ENCODE peak calls at places on chromosomes 12 and 14, in four cellular contexts. One of them, this sample, is unnamed.

GRCh38 chr12:43816168-43816567 is 10.1 kb upstream of the TWF1 start:
- DNase-seq in NCI-H460: no peak
- DNase-seq in stimulated activated CD8-positive, alpha-beta memory T cell treated with anti-CD3 and anti-CD28 coated beads, Interleukin-7, amount 100 ng/mL, for 24 hours: no peak
- DNase-seq in stimulated activated CD4-positive, alpha-beta T cell treated with anti-CD3 and anti-CD28 coated beads, TNF-alpha, amount 100 ng/mL, for 48 hours: no peak
- DNase-seq in this sample: no peak

GRCh38 chr14:94101748-94102147 is 8.8 kb upstream of the IFI27 start:
- DNase-seq in NCI-H460: no peak
- DNase-seq in stimulated activated CD8-positive, alpha-beta memory T cell treated with anti-CD3 and anti-CD28 coated beads, Interleukin-7, amount 100 ng/mL, for 24 hours: no peak
- DNase-seq in stimulated activated CD4-positive, alpha-beta T cell treated with anti-CD3 and anti-CD28 coated beads, TNF-alpha, amount 100 ng/mL, for 48 hours: no peak
- DNase-seq in this sample: no peak

GRCh38 chr12:3622732-3623690 is 129.9 kb downstream of the CRACR2A start:
- DNase-seq in NCI-H460: no peak
- DNase-seq in stimulated activated CD8-positive, alpha-beta memory T cell treated with anti-CD3 and anti-CD28 coated beads, Interleukin-7, amount 100 ng/mL, for 24 hours: no peak
- DNase-seq in stimulated activated CD4-positive, alpha-beta T cell treated with anti-CD3 and anti-CD28 coated beads, TNF-alpha, amount 100 ng/mL, for 48 hours: no peak
- DNase-seq in this sample: no peak

GRCh38 chr14:95871531-95871930 is 5.1 kb upstream of the TUNAR start:
- DNase-seq in NCI-H460: no peak
- DNase-seq in stimulated activated CD8-positive, alpha-beta memory T cell treated with anti-CD3 and anti-CD28 coated beads, Interleukin-7, amount 100 ng/mL, for 24 hours: no peak
- DNase-seq in stimulated activated CD4-positive, alpha-beta T cell treated with anti-CD3 and anti-CD28 coated beads, TNF-alpha, amount 100 ng/mL, for 48 hours: no peak
- DNase-seq in this sample: no peak

GRCh38 chr12:25364529-25365339 is 114.0 kb upstream of the KRAS start:
- DNase-seq in NCI-H460: no peak
- DNase-seq in stimulated activated CD8-positive, alpha-beta memory T cell treated with anti-CD3 and anti-CD28 coated beads, Interleukin-7, amount 100 ng/mL, for 24 hours: no peak
- DNase-seq in stimulated activated CD4-positive, alpha-beta T cell treated with anti-CD3 and anti-CD28 coated beads, TNF-alpha, amount 100 ng/mL, for 48 hours: peak
- DNase-seq in this sample: no peak

GRCh38 chr14:96508900-96509299 is 6.7 kb downstream of the PAPOLA start:
- DNase-seq in NCI-H460: no peak
- DNase-seq in stimulated activated CD8-positive, alpha-beta memory T cell treated with anti-CD3 and anti-CD28 coated beads, Interleukin-7, amount 100 ng/mL, for 24 hours: no peak
- DNase-seq in stimulated activated CD4-positive, alpha-beta T cell treated with anti-CD3 and anti-CD28 coated beads, TNF-alpha, amount 100 ng/mL, for 48 hours: no peak
- DNase-seq in this sample: no peak

GRCh38 chr14:75264036-75264435 is 14.6 kb upstream of the FOS start:
- DNase-seq in NCI-H460: no peak
- DNase-seq in stimulated activated CD8-positive, alpha-beta memory T cell treated with anti-CD3 and anti-CD28 coated beads, Interleukin-7, amount 100 ng/mL, for 24 hours: no peak
- DNase-seq in stimulated activated CD4-positive, alpha-beta T cell treated with anti-CD3 and anti-CD28 coated beads, TNF-alpha, amount 100 ng/mL, for 48 hours: no peak
- DNase-seq in this sample: no peak

GRCh38 chr14:65940056-65940735 is 527.7 kb downstream of the FUT8 start:
- DNase-seq in NCI-H460: peak
- DNase-seq in stimulated activated CD8-positive, alpha-beta memory T cell treated with anti-CD3 and anti-CD28 coated beads, Interleukin-7, amount 100 ng/mL, for 24 hours: no peak
- DNase-seq in stimulated activated CD4-positive, alpha-beta T cell treated with anti-CD3 and anti-CD28 coated beads, TNF-alpha, amount 100 ng/mL, for 48 hours: no peak
- DNase-seq in this sample: no peak

GRCh38 chr14:69088523-69089445 is 64.1 kb downstream of the DCAF5 start:
- DNase-seq in NCI-H460: no peak
- DNase-seq in stimulated activated CD8-positive, alpha-beta memory T cell treated with anti-CD3 and anti-CD28 coated beads, Interleukin-7, amount 100 ng/mL, for 24 hours: no peak
- DNase-seq in stimulated activated CD4-positive, alpha-beta T cell treated with anti-CD3 and anti-CD28 coated beads, TNF-alpha, amount 100 ng/mL, for 48 hours: no peak
- DNase-seq in this sample: no peak

GRCh38 chr12:6820171-6820570 is 1.4 kb upstream of the GPR162 start:
- DNase-seq in NCI-H460: no peak
- DNase-seq in stimulated activated CD8-positive, alpha-beta memory T cell treated with anti-CD3 and anti-CD28 coated beads, Interleukin-7, amount 100 ng/mL, for 24 hours: no peak
- DNase-seq in stimulated activated CD4-positive, alpha-beta T cell treated with anti-CD3 and anti-CD28 coated beads, TNF-alpha, amount 100 ng/mL, for 48 hours: no peak
- DNase-seq in this sample: no peak

GRCh38 chr12:122326597-122326996 is 60.3 kb upstream of the VPS33A start:
- DNase-seq in NCI-H460: no peak
- DNase-seq in stimulated activated CD8-positive, alpha-beta memory T cell treated with anti-CD3 and anti-CD28 coated beads, Interleukin-7, amount 100 ng/mL, for 24 hours: no peak
- DNase-seq in stimulated activated CD4-positive, alpha-beta T cell treated with anti-CD3 and anti-CD28 coated beads, TNF-alpha, amount 100 ng/mL, for 48 hours: no peak
- DNase-seq in this sample: no peak